ENCODE peak calls at places on chromosomes 13 and 19, in five cellular contexts. One of them, this sample, is unnamed.

GRCh38 chr13:33285420-33286124 is at the start of gene STARD13:
- DNase-seq in GM23338: peak
- DNase-seq in right lobe of liver: peak
- DNase-seq in OCI-LY7: no peak
- DNase-seq in progenitor cell of endocrine pancreas: peak
- DNase-seq in this sample: no peak

GRCh38 chr13:48403151-48403631 is 9.7 kb downstream of the LPAR6 start:
- DNase-seq in GM23338: no peak
- DNase-seq in right lobe of liver: no peak
- DNase-seq in OCI-LY7: no peak
- DNase-seq in progenitor cell of endocrine pancreas: no peak
- DNase-seq in this sample: no peak

GRCh38 chr13:109918179-109918651 is 131.8 kb upstream of the IRS2 start:
- DNase-seq in GM23338: no peak
- DNase-seq in right lobe of liver: no peak
- DNase-seq in OCI-LY7: no peak
- DNase-seq in progenitor cell of endocrine pancreas: no peak
- DNase-seq in this sample: no peak

GRCh38 chr19:55675661-55676354 is 782 bp downstream of the EPN1 start:
- DNase-seq in GM23338: no peak
- DNase-seq in right lobe of liver: no peak
- DNase-seq in OCI-LY7: peak
- DNase-seq in progenitor cell of endocrine pancreas: no peak
- DNase-seq in this sample: no peak

GRCh38 chr19:18612772-18613588 is at the start of gene TMEM59L:
- DNase-seq in GM23338: peak
- DNase-seq in right lobe of liver: no peak
- DNase-seq in OCI-LY7: no peak
- DNase-seq in progenitor cell of endocrine pancreas: no peak
- DNase-seq in this sample: peak

GRCh38 chr19:53808710-53809125 is 15.4 kb downstream of the NLRP12 start:
- DNase-seq in GM23338: peak
- DNase-seq in right lobe of liver: no peak
- DNase-seq in OCI-LY7: peak
- DNase-seq in progenitor cell of endocrine pancreas: no peak
- DNase-seq in this sample: no peak

GRCh38 chr19:47848871-47849473 is 10.1 kb upstream of the TPRX2 start:
- DNase-seq in GM23338: peak
- DNase-seq in right lobe of liver: no peak
- DNase-seq in OCI-LY7: no peak
- DNase-seq in progenitor cell of endocrine pancreas: no peak
- DNase-seq in this sample: no peak

GRCh38 chr13:37701306-37701705 is 102.7 kb upstream of the POSTN start:
- DNase-seq in GM23338: no peak
- DNase-seq in right lobe of liver: no peak
- DNase-seq in OCI-LY7: no peak
- DNase-seq in progenitor cell of endocrine pancreas: no peak
- DNase-seq in this sample: no peak

GRCh38 chr19:43773725-43774102 is 7.1 kb downstream of the KCNN4 start:
- DNase-seq in GM23338: peak
- DNase-seq in right lobe of liver: no peak
- DNase-seq in OCI-LY7: no peak
- DNase-seq in progenitor cell of endocrine pancreas: no peak
- DNase-seq in this sample: no peak

GRCh38 chr13:93413972-93414717 is 187.5 kb downstream of the GPC6 start:
- DNase-seq in GM23338: peak
- DNase-seq in right lobe of liver: no peak
- DNase-seq in OCI-LY7: no peak
- DNase-seq in progenitor cell of endocrine pancreas: no peak
- DNase-seq in this sample: no peak

GRCh38 chr13:39378293-39378692 is 224.7 kb downstream of the LHFPL6 start:
- DNase-seq in GM23338: no peak
- DNase-seq in right lobe of liver: no peak
- DNase-seq in OCI-LY7: no peak
- DNase-seq in progenitor cell of endocrine pancreas: no peak
- DNase-seq in this sample: no peak

GRCh38 chr19:54416695-54417491 is 1.6 kb downstream of the TTYH1 start:
- DNase-seq in GM23338: peak
- DNase-seq in right lobe of liver: no peak
- DNase-seq in OCI-LY7: no peak
- DNase-seq in progenitor cell of endocrine pancreas: no peak
- DNase-seq in this sample: no peak

GRCh38 chr19:33388817-33389573 is 15.5 kb downstream of the CEBPG start:
- DNase-seq in GM23338: no peak
- DNase-seq in right lobe of liver: peak
- DNase-seq in OCI-LY7: no peak
- DNase-seq in progenitor cell of endocrine pancreas: no peak
- DNase-seq in this sample: no peak

GRCh38 chr13:98300956-98301641 is 124.0 kb upstream of the RNF113B start:
- DNase-seq in GM23338: no peak
- DNase-seq in right lobe of liver: no peak
- DNase-seq in OCI-LY7: no peak
- DNase-seq in progenitor cell of endocrine pancreas: no peak
- DNase-seq in this sample: no peak

GRCh38 chr19:19526581-19527370 is 1.9 kb upstream of the YJEFN3 start:
- DNase-seq in GM23338: no peak
- DNase-seq in right lobe of liver: no peak
- DNase-seq in OCI-LY7: peak
- DNase-seq in progenitor cell of endocrine pancreas: no peak
- DNase-seq in this sample: no peak

GRCh38 chr19:43526884-43527859 is at the start of gene ETHE1:
- DNase-seq in GM23338: peak
- DNase-seq in right lobe of liver: peak
- DNase-seq in OCI-LY7: peak
- DNase-seq in progenitor cell of endocrine pancreas: peak
- DNase-seq in this sample: peak

GRCh38 chr13:33069365-33069764 is 53.1 kb downstream of the KL start:
- DNase-seq in GM23338: peak
- DNase-seq in right lobe of liver: no peak
- DNase-seq in OCI-LY7: peak
- DNase-seq in progenitor cell of endocrine pancreas: no peak
- DNase-seq in this sample: no peak

GRCh38 chr13:28463481-28463880 is 31.4 kb downstream of the FLT1 start:
- DNase-seq in GM23338: no peak
- DNase-seq in right lobe of liver: no peak
- DNase-seq in OCI-LY7: no peak
- DNase-seq in progenitor cell of endocrine pancreas: no peak
- DNase-seq in this sample: no peak

GRCh38 chr19:42480335-42481095 is 37.8 kb upstream of the CXCL17 start:
- DNase-seq in GM23338: no peak
- DNase-seq in right lobe of liver: no peak
- DNase-seq in OCI-LY7: no peak
- DNase-seq in progenitor cell of endocrine pancreas: no peak
- DNase-seq in this sample: no peak

GRCh38 chr19:6223461-6224307 is 56.1 kb downstream of the MLLT1 start:
- DNase-seq in GM23338: no peak
- DNase-seq in right lobe of liver: peak
- DNase-seq in OCI-LY7: no peak
- DNase-seq in progenitor cell of endocrine pancreas: no peak
- DNase-seq in this sample: no peak

GRCh38 chr19:16074488-16075365 is 1.6 kb upstream of the TPM4 start:
- DNase-seq in GM23338: no peak
- DNase-seq in right lobe of liver: no peak
- DNase-seq in OCI-LY7: no peak
- DNase-seq in progenitor cell of endocrine pancreas: no peak
- DNase-seq in this sample: no peak

GRCh38 chr13:98930014-98930625 is 47.7 kb downstream of the DOCK9 start:
- DNase-seq in GM23338: peak
- DNase-seq in right lobe of liver: no peak
- DNase-seq in OCI-LY7: no peak
- DNase-seq in progenitor cell of endocrine pancreas: no peak
- DNase-seq in this sample: no peak

GRCh38 chr13:42354246-42355117 is 82.5 kb downstream of the AKAP11 start:
- DNase-seq in GM23338: peak
- DNase-seq in right lobe of liver: no peak
- DNase-seq in OCI-LY7: peak
- DNase-seq in progenitor cell of endocrine pancreas: no peak
- DNase-seq in this sample: no peak

GRCh38 chr13:67283602-67284001 is 53.5 kb upstream of the PCDH9 start:
- DNase-seq in GM23338: no peak
- DNase-seq in right lobe of liver: no peak
- DNase-seq in OCI-LY7: no peak
- DNase-seq in progenitor cell of endocrine pancreas: no peak
- DNase-seq in this sample: no peak

GRCh38 chr19:1076951-1077350 is 10.0 kb downstream of the ARHGAP45 start:
- DNase-seq in GM23338: no peak
- DNase-seq in right lobe of liver: no peak
- DNase-seq in OCI-LY7: peak
- DNase-seq in progenitor cell of endocrine pancreas: no peak
- DNase-seq in this sample: no peak

DNA sequence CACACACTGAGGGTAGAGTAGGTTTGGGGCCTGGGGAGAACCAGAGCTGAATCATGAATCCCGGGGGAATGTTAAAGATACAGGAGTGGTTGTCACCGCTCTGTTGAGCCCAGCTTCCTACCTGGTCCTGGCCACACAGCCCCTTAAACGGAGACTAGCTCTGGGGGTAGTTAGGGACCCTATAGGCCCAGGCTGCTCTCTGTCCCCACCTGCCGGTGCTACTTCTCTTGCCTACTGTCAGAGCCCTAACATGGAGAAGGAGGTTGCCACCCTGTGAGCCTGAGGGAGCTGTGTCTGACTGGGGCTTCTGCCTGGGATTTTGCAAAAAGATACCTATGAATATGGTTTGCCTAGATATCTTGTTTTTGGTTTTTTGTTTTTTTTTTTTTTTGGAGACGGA is 36.6 kb upstream of the ZNF429 start:
- DNase-seq in GM23338: peak
- DNase-seq in right lobe of liver: no peak
- DNase-seq in OCI-LY7: no peak
- DNase-seq in progenitor cell of endocrine pancreas: no peak
- DNase-seq in this sample: no peak
- TF ChIP-seq CTCF in GM23338: peak
- TF ChIP-seq CTCF in right lobe of liver: no peak
- TF ChIP-seq CTCF in OCI-LY7: no peak
- TF ChIP-seq CTCF in progenitor cell of endocrine pancreas: peak
- TF ChIP-seq CTCF in this sample: peak

DNA sequence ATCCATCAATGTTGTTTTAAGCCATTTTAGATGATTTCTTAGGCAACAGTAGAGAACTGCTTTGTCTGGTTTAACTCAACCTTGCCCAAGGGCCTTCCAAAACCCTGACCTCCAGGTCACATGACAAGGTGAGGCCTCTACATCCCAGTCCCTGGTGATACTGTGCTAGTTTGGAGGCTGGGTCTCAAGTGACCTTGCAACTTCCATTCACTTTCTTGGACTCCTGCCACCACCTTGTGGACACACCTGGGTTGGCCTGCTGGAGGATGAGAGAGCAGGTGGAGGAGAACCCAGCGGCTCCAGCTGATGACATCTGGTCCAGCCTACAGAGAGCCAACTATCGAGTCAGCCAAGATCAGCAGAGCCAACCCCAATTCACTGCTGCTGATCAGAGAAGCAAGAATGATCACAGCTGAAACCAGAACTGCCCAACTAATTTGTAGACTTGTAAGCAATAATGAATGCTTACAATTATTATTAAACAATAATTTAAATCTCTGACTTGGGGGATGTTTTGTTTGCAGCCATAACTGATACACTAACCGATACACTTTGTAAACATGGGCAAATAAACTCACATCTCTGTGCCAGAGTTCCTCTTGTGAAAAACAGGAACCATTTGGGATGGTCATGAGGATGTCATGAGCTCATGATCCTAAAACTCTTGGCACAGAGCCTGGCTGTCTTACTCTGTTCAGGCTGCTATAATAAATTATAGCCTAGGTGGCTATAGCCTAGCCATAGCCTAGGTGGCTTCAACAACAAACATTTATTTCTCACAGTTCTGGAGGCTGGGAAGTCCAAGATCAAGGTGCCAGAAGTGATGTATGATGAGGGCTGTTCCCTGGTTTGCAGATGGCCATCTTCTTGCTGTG is 11.5 kb downstream of the FAM187B start:
- DNase-seq in GM23338: peak
- DNase-seq in right lobe of liver: no peak
- DNase-seq in OCI-LY7: peak
- DNase-seq in progenitor cell of endocrine pancreas: no peak
- DNase-seq in this sample: no peak
- TF ChIP-seq CTCF in GM23338: peak
- TF ChIP-seq CTCF in right lobe of liver: no peak
- TF ChIP-seq CTCF in OCI-LY7: peak
- TF ChIP-seq CTCF in progenitor cell of endocrine pancreas: no peak
- TF ChIP-seq CTCF in this sample: no peak

DNA sequence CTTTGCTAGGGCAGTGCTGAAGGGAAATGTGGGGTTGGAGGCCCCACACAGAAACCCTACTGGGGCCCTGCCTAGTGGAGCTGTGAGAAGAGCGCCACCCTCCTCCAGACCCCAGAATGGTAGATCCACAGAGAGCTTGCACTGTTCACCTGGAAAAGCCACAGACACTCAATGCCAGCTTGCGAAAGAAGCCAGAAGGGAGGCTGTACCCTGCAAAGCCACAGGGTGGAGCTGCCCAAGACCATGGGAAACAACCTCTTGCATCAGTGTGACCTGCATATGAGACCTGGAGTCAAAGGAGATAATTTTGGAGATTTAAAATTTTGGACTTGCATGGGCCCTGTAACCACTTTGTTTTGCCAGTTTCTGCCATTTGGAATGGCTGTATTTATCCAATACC is 615.4 kb upstream of the MIR17HG start:
- DNase-seq in GM23338: peak
- DNase-seq in right lobe of liver: no peak
- DNase-seq in OCI-LY7: no peak
- DNase-seq in progenitor cell of endocrine pancreas: no peak
- DNase-seq in this sample: no peak
- TF ChIP-seq CTCF in GM23338: peak
- TF ChIP-seq CTCF in right lobe of liver: peak
- TF ChIP-seq CTCF in OCI-LY7: peak
- TF ChIP-seq CTCF in progenitor cell of endocrine pancreas: no peak
- TF ChIP-seq CTCF in this sample: no peak

GRCh38 chr13:24541127-24541475 is 28.5 kb upstream of the PARP4 start:
- DNase-seq in GM23338: no peak
- DNase-seq in right lobe of liver: no peak
- DNase-seq in OCI-LY7: no peak
- DNase-seq in progenitor cell of endocrine pancreas: no peak
- DNase-seq in this sample: no peak
- TF ChIP-seq CTCF in GM23338: no peak
- TF ChIP-seq CTCF in right lobe of liver: no peak
- TF ChIP-seq CTCF in OCI-LY7: no peak
- TF ChIP-seq CTCF in progenitor cell of endocrine pancreas: no peak
- TF ChIP-seq CTCF in this sample: no peak

GRCh38 chr19:28634031-28634328 is 579.0 kb downstream of the UQCRFS1 start:
- DNase-seq in GM23338: no peak
- DNase-seq in right lobe of liver: no peak
- DNase-seq in OCI-LY7: no peak
- DNase-seq in progenitor cell of endocrine pancreas: no peak
- DNase-seq in this sample: no peak
- TF ChIP-seq CTCF in GM23338: no peak
- TF ChIP-seq CTCF in right lobe of liver: no peak
- TF ChIP-seq CTCF in OCI-LY7: peak
- TF ChIP-seq CTCF in progenitor cell of endocrine pancreas: no peak
- TF ChIP-seq CTCF in this sample: no peak